ENCODE peak calls at places on chromosomes 11 and 22, in five cellular contexts. D, G, H, O and F are unnamed samples.

GRCh38 chr11:120952503-120953229 is 71.2 kb upstream of the TBCEL start:
- DNase-seq in O (peak), D (peak), H (peak), G (peak), F (peak)

GRCh38 chr11:128867277-128867676 is at the start of gene KCNJ1:
- DNase-seq in H (no peak), O (no peak), D (no peak), G (peak), F (no peak)

GRCh38 chr11:8719260-8720190 is 36.9 kb downstream of the RPL27A start:
- DNase-seq in H (peak), D (peak), O (no peak), G (no peak), F (peak)

GRCh38 chr11:71987521-71987920 is 11.2 kb upstream of the IL18BP start:
- DNase-seq in H (no peak), D (no peak), G (no peak), O (no peak), F (no peak)

GRCh38 chr22:44180706-44181032 is at the start of gene PARVG:
- DNase-seq in H (no peak), D (no peak), G (no peak), O (peak), F (no peak)

GRCh38 chr11:80987161-80987560 is 1546.3 kb upstream of the TENM4 start:
- DNase-seq in D (no peak), O (no peak), H (no peak), G (no peak), F (no peak)

GRCh38 chr11:13316528-13316961 is 39.0 kb downstream of the BMAL1 start:
- DNase-seq in G (no peak), D (no peak), O (no peak), H (no peak), F (peak)

GRCh38 chr22:22099194-22099486 is 116.6 kb upstream of the TOP3B start:
- DNase-seq in G (peak), O (no peak), H (no peak), D (no peak), F (no peak)

GRCh38 chr11:6249822-6250555 is 9.6 kb upstream of the CCKBR start:
- DNase-seq in D (peak), G (no peak), H (no peak), O (no peak), F (peak)

GRCh38 chr11:118310271-118310670 is 5.7 kb downstream of the CD3E start:
- DNase-seq in G (no peak), O (no peak), H (no peak), D (no peak), F (no peak)

GRCh38 chr11:76115555-76115954 is 90.7 kb downstream of the WNT11 start:
- DNase-seq in O (no peak), G (no peak), D (no peak), H (no peak), F (no peak)

GRCh38 chr11:122632178-122632824 is 23.2 kb upstream of the UBASH3B start:
- DNase-seq in G (no peak), H (no peak), O (no peak), D (no peak), F (no peak)

GRCh38 chr22:23305321-23305910 is 125.1 kb downstream of the BCR start:
- DNase-seq in D (no peak), G (no peak), H (no peak), O (no peak), F (peak)

GRCh38 chr11:74000307-74000630 is 8.6 kb downstream of the UCP3 start:
- DNase-seq in D (no peak), O (no peak), H (no peak), G (no peak), F (no peak)

GRCh38 chr11:11525283-11525682 is 96.5 kb downstream of the GALNT18 start:
- DNase-seq in H (no peak), O (no peak), G (no peak), D (no peak), F (no peak)

GRCh38 chr22:49756201-49756600 is 71.5 kb downstream of the BRD1 start:
- DNase-seq in D (no peak), O (no peak), G (no peak), H (no peak), F (no peak)

GRCh38 chr22:36244522-36245391 is 5.4 kb upstream of the APOL2 start:
- DNase-seq in O (no peak), G (no peak), D (no peak), H (no peak), F (peak)

GRCh38 chr22:50320116-50320515 is 6.7 kb downstream of the DENND6B start:
- DNase-seq in O (no peak), H (no peak), D (no peak), G (no peak), F (no peak)

GRCh38 chr22:45553333-45554039 is 50.8 kb downstream of the FBLN1 start:
- DNase-seq in D (peak), H (peak), O (peak), G (peak), F (peak)

GRCh38 chr22:40654522-40655167 is 18.1 kb upstream of the MRTFA start:
- DNase-seq in D (no peak), H (peak), O (peak), G (no peak), F (peak)

GRCh38 chr11:60868682-60869450 is 1.5 kb downstream of the ZP1 start:
- DNase-seq in G (no peak), H (no peak), D (no peak), O (no peak), F (no peak)

GRCh38 chr11:4677948-4678347 is 19.7 kb downstream of the OR51E2 start:
- DNase-seq in O (no peak), G (no peak), H (no peak), D (no peak), F (no peak)

GRCh38 chr11:18853086-18853720 is 61.6 kb upstream of the PTPN5 start:
- DNase-seq in O (no peak), G (no peak), H (no peak), D (peak), F (peak)

GRCh38 chr22:50526849-50527801 is 1.7 kb upstream of the SCO2 start:
- DNase-seq in O (no peak), D (no peak), H (no peak), G (peak), F (peak)